ENCODE peak calls at places on chromosomes 7 and 10, in nine cellular contexts. P is A549, S is dorsolateral prefrontal cortex, Z is cardiac fibroblast, E is spleen, T is mesendoderm, X is mammary epithelial cell, W is MM.1S, O is left ventricle myocardium inferior. D is an unnamed sample.

GRCh38 chr10:126663328-126663727 is 7.2 kb downstream of the C10orf90 start:
- DNase-seq in P (no peak), S (peak; percentile 95), Z (peak; percentile 97), E (no peak), T (no peak), X (no peak), W (no peak), O (peak; percentile 54), D (no peak)

GRCh38 chr7:106812027-106812643 is 52.9 kb upstream of the PIK3CG start:
- DNase-seq in P (no peak), S (no peak), Z (no peak), E (no peak), T (no peak), X (no peak), W (peak; percentile 55), O (peak; percentile 22), D (no peak)

GRCh38 chr7:30796105-30796869 is 25.1 kb downstream of the MINDY4 start:
- DNase-seq in P (no peak), S (no peak), Z (peak; percentile 68), E (no peak), T (no peak), X (peak; percentile 39), W (peak; percentile 31), O (no peak), D (no peak)

GRCh38 chr10:4807803-4808507 is 18.1 kb upstream of the AKR1E2 start:
- DNase-seq in P (peak; percentile 38), S (no peak), Z (peak; percentile 97), E (no peak), T (peak; percentile 40), X (peak; percentile 79), W (peak; percentile 52), O (no peak), D (no peak)

GRCh38 chr7:11539853-11540252 is 292.1 kb downstream of the THSD7A start:
- DNase-seq in P (no peak), S (no peak), Z (peak; percentile 49), E (no peak), T (no peak), X (no peak), W (no peak), O (no peak), D (no peak)

GRCh38 chr10:77541247-77541646 is 96.4 kb downstream of the KCNMA1 start:
- DNase-seq in P (no peak), S (no peak), Z (no peak), E (no peak), T (no peak), X (no peak), W (no peak), O (no peak), D (no peak)

GRCh38 chr7:48098846-48099245 is 9.8 kb downstream of the UPP1 start:
- DNase-seq in P (no peak), S (no peak), Z (no peak), E (no peak), T (no peak), X (no peak), W (no peak), O (no peak), D (no peak)

GRCh38 chr7:130741336-130741995 is 7.5 kb upstream of the KLF14 start:
- DNase-seq in P (no peak), S (no peak), Z (no peak), E (no peak), T (no peak), X (no peak), W (no peak), O (no peak), D (no peak)

GRCh38 chr7:69624431-69624830 is 26.2 kb downstream of the AUTS2 start:
- DNase-seq in P (no peak), S (no peak), Z (no peak), E (no peak), T (no peak), X (no peak), W (no peak), O (no peak), D (no peak)

GRCh38 chr10:71835671-71836593 is 15.1 kb downstream of the PSAP start:
- DNase-seq in P (no peak), S (peak; percentile 86), Z (peak; percentile 98), E (peak; percentile 90), T (no peak), X (peak; percentile 30), W (no peak), O (peak; percentile 58), D (peak; percentile 79)

GRCh38 chr10:71838264-71839211 is 12.5 kb downstream of the PSAP start:
- DNase-seq in P (no peak), S (no peak), Z (peak; percentile 64), E (no peak), T (no peak), X (peak; percentile 97), W (no peak), O (no peak), D (no peak)

GRCh38 chr10:71834343-71834674 is 16.7 kb downstream of the PSAP start:
- DNase-seq in P (no peak), S (no peak), Z (no peak), E (peak; percentile 68), T (no peak), X (no peak), W (no peak), O (no peak), D (no peak)

GRCh38 chr10:71836594-71836970 is 14.5 kb downstream of the PSAP start:
- DNase-seq in P (no peak), S (no peak), Z (peak; percentile 69), E (no peak), T (no peak), X (no peak), W (no peak), O (no peak), D (no peak)

GRCh38 chr10:71837085-71837827 is 13.8 kb downstream of the PSAP start:
- DNase-seq in P (peak; percentile 35), S (no peak), Z (no peak), E (no peak), T (peak; percentile 81), X (peak; percentile 45), W (no peak), O (no peak), D (no peak)
- H3K4me3 ChIP-seq in P (no peak overlapping the region), S (no peak overlapping the region), Z (no peak overlapping the region), E (no peak overlapping the region), T (no peak overlapping the region), X (no peak overlapping the region), W (no peak overlapping the region), O (peak overlapping the region; percentile 26), D (no peak overlapping the region)

DNA sequence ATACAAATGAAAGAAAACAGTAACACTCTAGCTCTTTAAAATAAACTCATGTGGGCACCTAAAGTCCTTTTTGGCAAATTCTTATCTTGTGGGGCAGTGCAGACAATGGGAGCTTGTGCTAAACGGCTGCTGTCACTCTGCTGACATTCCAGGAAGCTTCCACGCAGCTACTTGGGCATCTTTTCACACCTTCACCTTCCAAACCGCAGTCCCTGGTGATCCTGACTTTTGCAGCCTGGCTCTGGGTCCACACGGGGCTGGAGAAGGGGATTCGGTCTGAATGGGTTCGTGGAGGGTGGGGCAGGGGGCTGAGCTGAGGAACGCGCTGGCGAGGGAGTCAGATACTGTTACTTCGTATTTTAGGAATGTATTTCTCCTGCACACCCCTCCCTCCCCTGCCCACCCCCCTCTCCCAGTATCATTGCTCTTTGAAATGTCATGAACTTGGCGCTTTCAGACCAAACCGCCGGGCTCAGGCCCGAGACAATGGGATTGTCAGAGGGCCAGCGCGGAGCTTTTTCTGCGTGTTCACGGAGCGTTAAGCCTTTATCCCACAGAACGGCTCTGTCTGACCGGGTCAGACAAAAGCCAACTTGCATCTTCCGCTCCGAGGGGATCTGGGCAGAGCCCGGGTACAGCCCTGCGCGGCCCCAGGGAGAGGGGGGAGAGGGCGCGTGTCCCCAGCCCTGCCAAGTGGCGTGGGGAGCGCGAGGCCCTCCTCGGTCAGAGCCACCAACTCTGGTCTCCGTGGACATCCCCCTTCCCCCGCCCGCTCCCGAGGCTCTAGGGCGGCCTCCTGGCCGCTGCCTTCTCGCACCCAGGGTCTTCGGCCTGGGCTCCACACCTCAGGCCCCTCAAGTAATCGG is 76.7 kb upstream of the EN2 start:
- DNase-seq in P (no peak), S (no peak), Z (no peak), E (peak; percentile 64), T (no peak), X (no peak), W (no peak), O (no peak), D (no peak)
- H3K4me3 ChIP-seq in P (no peak overlapping the region), S (peak overlapping the region; percentile 47), Z (no peak overlapping the region), E (peak overlapping the region; percentile 8), T (no peak overlapping the region), X (no peak overlapping the region), W (no peak overlapping the region), O (peak overlapping the region; percentile 56), D (no peak overlapping the region)

GRCh38 chr7:120990468-120991118 is 2.1 kb downstream of the CPED1 start:
- DNase-seq in P (no peak), S (no peak), Z (peak; percentile 62), E (no peak), T (no peak), X (no peak), W (no peak), O (no peak), D (no peak)
- H3K4me3 ChIP-seq in P (no peak overlapping the region), S (no peak overlapping the region), Z (peak overlapping the region; percentile 68), E (peak overlapping the region; percentile 47), T (no peak overlapping the region), X (no peak overlapping the region), W (peak overlapping the region; percentile 64), O (peak overlapping the region; percentile 74), D (no peak overlapping the region)

GRCh38 chr7:116511552-116512523 is 12.3 kb downstream of the CAV2 start:
- DNase-seq in P (peak; percentile 33), S (no peak), Z (peak; percentile 72), E (no peak), T (no peak), X (peak; percentile 90), W (peak; percentile 96), O (no peak), D (no peak)

GRCh38 chr7:116515584-116515983 is 9.3 kb upstream of the CAV1 start:
- DNase-seq in P (no peak), S (no peak), Z (no peak), E (no peak), T (no peak), X (no peak), W (no peak), O (no peak), D (no peak)

GRCh38 chr7:116510795-116511194 is 11.3 kb downstream of the CAV2 start:
- DNase-seq in P (no peak), S (no peak), Z (no peak), E (no peak), T (no peak), X (no peak), W (no peak), O (no peak), D (no peak)

GRCh38 chr7:116509982-116510579 is 10.5 kb downstream of the CAV2 start:
- DNase-seq in P (no peak), S (no peak), Z (no peak), E (no peak), T (no peak), X (no peak), W (no peak), O (no peak), D (no peak)

DNA sequence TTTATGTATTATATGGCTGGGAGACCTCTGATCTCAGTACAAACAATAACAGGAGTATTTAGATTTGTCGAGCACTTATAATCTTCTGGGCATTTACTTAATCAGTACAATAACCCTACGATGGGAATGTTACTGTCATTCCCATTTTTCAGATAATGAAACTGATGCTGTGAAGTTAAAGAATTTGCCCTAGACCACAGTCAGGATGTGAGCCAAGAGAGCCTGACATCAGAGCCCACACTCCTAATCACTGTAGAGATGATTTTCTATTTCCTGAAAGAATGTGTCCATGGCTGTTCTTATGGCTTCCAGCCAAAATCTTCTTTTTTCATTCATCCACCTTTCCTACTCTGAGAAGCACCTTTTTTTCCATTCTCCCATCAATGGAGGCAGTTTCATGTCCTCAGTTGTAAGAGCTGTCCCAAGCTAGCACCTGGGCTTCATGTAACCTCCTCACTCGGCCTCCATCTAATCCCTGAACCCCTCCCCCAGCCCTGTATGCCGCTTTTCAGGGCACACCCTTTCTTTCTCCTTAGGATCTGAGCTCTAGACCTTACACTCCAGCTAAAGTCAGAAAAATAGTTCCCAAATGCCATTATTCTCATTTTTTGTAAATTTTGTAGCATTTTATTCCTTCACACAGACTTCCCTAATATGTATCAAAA is 12.2 kb upstream of the CAV1 start:
- DNase-seq in P (no peak), S (no peak), Z (peak; percentile 63), E (no peak), T (no peak), X (peak; percentile 51), W (no peak), O (no peak), D (no peak)
- H3K4me3 ChIP-seq in P (peak overlapping the region; percentile 39), S (no peak overlapping the region), Z (peak overlapping the region; percentile 46), E (peak overlapping the region; percentile 28), T (no peak overlapping the region), X (peak overlapping the region; percentile 57), W (peak overlapping the region; percentile 62), O (peak overlapping the region; percentile 64), D (no peak overlapping the region)